ENCODE peak calls at places on chromosomes 12 and 14, in six cellular contexts. One of them, this sample, is unnamed.

GRCh38 chr12:41743835-41744234 is 400.8 kb downstream of the GXYLT1 start:
- DNase-seq in choroid plexus epithelial cell: no peak
- DNase-seq in fibroblast of lung: no peak
- DNase-seq in neural crest cell: no peak
- DNase-seq in lung: no peak
- DNase-seq in uterus: no peak
- DNase-seq in this sample: no peak

GRCh38 chr12:109739747-109740693 is 26.4 kb downstream of the FAM222A start:
- DNase-seq in lung: no peak
- DNase-seq in fibroblast of lung: no peak
- DNase-seq in uterus: no peak
- DNase-seq in neural crest cell: no peak
- DNase-seq in choroid plexus epithelial cell: no peak
- DNase-seq in this sample: peak; percentile 10

GRCh38 chr12:48973992-48974673 is 2.6 kb upstream of the WNT10B start:
- DNase-seq in lung: no peak
- DNase-seq in fibroblast of lung: peak; percentile 90
- DNase-seq in uterus: no peak
- DNase-seq in choroid plexus epithelial cell: peak; percentile 73
- DNase-seq in neural crest cell: peak; percentile 71
- DNase-seq in this sample: peak; percentile 53

GRCh38 chr14:67420102-67420739 is 8.3 kb upstream of the PLEK2 start:
- DNase-seq in choroid plexus epithelial cell: no peak
- DNase-seq in lung: no peak
- DNase-seq in fibroblast of lung: no peak
- DNase-seq in uterus: no peak
- DNase-seq in neural crest cell: no peak
- DNase-seq in this sample: no peak

GRCh38 chr12:98126637-98127335 is 388.6 kb upstream of the TMPO start:
- DNase-seq in choroid plexus epithelial cell: no peak
- DNase-seq in lung: no peak
- DNase-seq in uterus: no peak
- DNase-seq in neural crest cell: no peak
- DNase-seq in fibroblast of lung: no peak
- DNase-seq in this sample: no peak

GRCh38 chr14:96151242-96151641 is 53.4 kb upstream of the BDKRB2 start:
- DNase-seq in choroid plexus epithelial cell: no peak
- DNase-seq in uterus: no peak
- DNase-seq in lung: no peak
- DNase-seq in fibroblast of lung: no peak
- DNase-seq in neural crest cell: no peak
- DNase-seq in this sample: no peak

GRCh38 chr14:68088463-68088862 is 268.9 kb downstream of the RAD51B start:
- DNase-seq in neural crest cell: no peak
- DNase-seq in fibroblast of lung: peak; percentile 69
- DNase-seq in uterus: peak; percentile 48
- DNase-seq in lung: no peak
- DNase-seq in choroid plexus epithelial cell: peak; percentile 19
- DNase-seq in this sample: no peak

GRCh38 chr12:89373772-89374572 is 21.7 kb upstream of the DUSP6 start:
- DNase-seq in uterus: no peak
- DNase-seq in lung: no peak
- DNase-seq in fibroblast of lung: peak; percentile 73
- DNase-seq in choroid plexus epithelial cell: peak; percentile 92
- DNase-seq in neural crest cell: no peak
- DNase-seq in this sample: no peak

GRCh38 chr12:85814116-85814515 is 22.1 kb downstream of the RASSF9 start:
- DNase-seq in lung: no peak
- DNase-seq in uterus: no peak
- DNase-seq in choroid plexus epithelial cell: no peak
- DNase-seq in fibroblast of lung: no peak
- DNase-seq in neural crest cell: no peak
- DNase-seq in this sample: no peak

GRCh38 chr12:40375076-40375475 is 150.3 kb downstream of the LRRK2 start:
- DNase-seq in choroid plexus epithelial cell: peak; percentile 14
- DNase-seq in fibroblast of lung: no peak
- DNase-seq in uterus: no peak
- DNase-seq in lung: no peak
- DNase-seq in neural crest cell: no peak
- DNase-seq in this sample: no peak

GRCh38 chr12:2973566-2973965 is 14.4 kb downstream of the TEAD4 start:
- DNase-seq in uterus: no peak
- DNase-seq in choroid plexus epithelial cell: no peak
- DNase-seq in neural crest cell: no peak
- DNase-seq in fibroblast of lung: no peak
- DNase-seq in lung: no peak
- DNase-seq in this sample: no peak

GRCh38 chr12:52566847-52567291 is 6.8 kb downstream of the KRT74 start:
- DNase-seq in fibroblast of lung: no peak
- DNase-seq in neural crest cell: no peak
- DNase-seq in choroid plexus epithelial cell: no peak
- DNase-seq in lung: no peak
- DNase-seq in uterus: no peak
- DNase-seq in this sample: peak; percentile 92

GRCh38 chr14:105070760-105071137 is 5.5 kb upstream of the GPR132 start:
- DNase-seq in lung: no peak
- DNase-seq in neural crest cell: no peak
- DNase-seq in fibroblast of lung: no peak
- DNase-seq in choroid plexus epithelial cell: no peak
- DNase-seq in uterus: no peak
- DNase-seq in this sample: no peak

GRCh38 chr12:6229823-6230222 is 29.6 kb downstream of the CD9 start:
- DNase-seq in choroid plexus epithelial cell: peak; percentile 54
- DNase-seq in lung: no peak
- DNase-seq in fibroblast of lung: peak; percentile 97
- DNase-seq in neural crest cell: no peak
- DNase-seq in uterus: peak; percentile 74
- DNase-seq in this sample: no peak

GRCh38 chr12:101038289-101038871 is 171.7 kb downstream of the SLC5A8 start:
- DNase-seq in uterus: no peak
- DNase-seq in lung: no peak
- DNase-seq in fibroblast of lung: peak; percentile 12
- DNase-seq in neural crest cell: no peak
- DNase-seq in choroid plexus epithelial cell: no peak
- DNase-seq in this sample: no peak

GRCh38 chr12:1108276-1108675 is 117.3 kb downstream of the ERC1 start:
- DNase-seq in neural crest cell: no peak
- DNase-seq in fibroblast of lung: no peak
- DNase-seq in choroid plexus epithelial cell: no peak
- DNase-seq in lung: no peak
- DNase-seq in uterus: no peak
- DNase-seq in this sample: no peak

GRCh38 chr14:71533396-71533795 is 398.8 kb upstream of the RGS6 start:
- DNase-seq in fibroblast of lung: peak; percentile 35
- DNase-seq in lung: no peak
- DNase-seq in choroid plexus epithelial cell: peak; percentile 74
- DNase-seq in neural crest cell: no peak
- DNase-seq in uterus: no peak
- DNase-seq in this sample: no peak

GRCh38 chr12:6452245-6452731 is 446 bp downstream of the TAPBPL start:
- DNase-seq in neural crest cell: no peak
- DNase-seq in choroid plexus epithelial cell: no peak
- DNase-seq in lung: no peak
- DNase-seq in fibroblast of lung: no peak
- DNase-seq in uterus: no peak
- DNase-seq in this sample: no peak

GRCh38 chr12:25644964-25645363 is 91.9 kb upstream of the LMNTD1 start:
- DNase-seq in fibroblast of lung: peak; percentile 22
- DNase-seq in choroid plexus epithelial cell: no peak
- DNase-seq in lung: no peak
- DNase-seq in uterus: no peak
- DNase-seq in neural crest cell: no peak
- DNase-seq in this sample: no peak

GRCh38 chr14:90968025-90968424 is 92.4 kb downstream of the RPS6KA5 start:
- DNase-seq in neural crest cell: no peak
- DNase-seq in choroid plexus epithelial cell: peak; percentile 10
- DNase-seq in lung: no peak
- DNase-seq in uterus: no peak
- DNase-seq in fibroblast of lung: peak; percentile 47
- DNase-seq in this sample: no peak

GRCh38 chr14:80095623-80096022 is 115.7 kb downstream of the DIO2 start:
- DNase-seq in neural crest cell: no peak
- DNase-seq in uterus: no peak
- DNase-seq in choroid plexus epithelial cell: peak; percentile 15
- DNase-seq in fibroblast of lung: no peak
- DNase-seq in lung: no peak
- DNase-seq in this sample: no peak

GRCh38 chr14:71289536-71289935 is 382.3 kb downstream of the PCNX1 start:
- DNase-seq in lung: no peak
- DNase-seq in fibroblast of lung: no peak
- DNase-seq in neural crest cell: no peak
- DNase-seq in choroid plexus epithelial cell: no peak
- DNase-seq in uterus: no peak
- DNase-seq in this sample: no peak

GRCh38 chr14:75307700-75308379 is 29.2 kb downstream of the FOS start:
- DNase-seq in lung: peak; percentile 89
- DNase-seq in neural crest cell: peak; percentile 96
- DNase-seq in fibroblast of lung: peak; percentile 86
- DNase-seq in uterus: peak; percentile 86
- DNase-seq in choroid plexus epithelial cell: peak; percentile 90
- DNase-seq in this sample: peak; percentile 55

GRCh38 chr14:23481992-23482813 is 12.7 kb downstream of the NGDN start:
- DNase-seq in uterus: no peak
- DNase-seq in neural crest cell: no peak
- DNase-seq in fibroblast of lung: no peak
- DNase-seq in lung: no peak
- DNase-seq in choroid plexus epithelial cell: no peak
- DNase-seq in this sample: no peak
- TF ChIP-seq CTCF in uterus: no peak
- TF ChIP-seq CTCF in neural crest cell: no peak
- TF ChIP-seq CTCF in fibroblast of lung: no peak
- TF ChIP-seq CTCF in lung: no peak
- TF ChIP-seq CTCF in choroid plexus epithelial cell: peak; percentile 12
- TF ChIP-seq CTCF in this sample: no peak

DNA sequence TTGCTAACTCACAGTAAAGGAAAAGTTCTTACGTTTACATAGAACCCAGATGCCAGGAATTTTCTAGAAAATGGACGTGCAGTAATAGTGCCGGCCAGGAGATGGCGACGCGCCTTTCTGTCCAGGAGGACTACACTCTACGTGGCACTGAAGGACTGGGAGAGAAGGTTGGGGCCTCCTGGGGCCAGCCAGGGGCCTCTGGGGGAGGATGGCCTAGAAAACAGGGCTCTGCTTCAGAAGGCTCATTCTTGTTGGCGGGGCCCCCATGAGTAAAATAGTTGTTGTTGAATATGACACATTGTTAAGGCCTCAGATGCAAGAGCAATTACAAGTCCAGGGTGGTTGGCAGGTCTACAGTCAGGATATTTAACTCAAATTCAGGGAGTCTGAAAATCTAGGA is 120.1 kb upstream of the MAX start:
- DNase-seq in uterus: no peak
- DNase-seq in fibroblast of lung: peak; percentile 73
- DNase-seq in choroid plexus epithelial cell: peak; percentile 80
- DNase-seq in lung: peak; percentile 52
- DNase-seq in neural crest cell: peak; percentile 30
- DNase-seq in this sample: peak; percentile 17
- TF ChIP-seq CTCF in uterus: peak; percentile 44
- TF ChIP-seq CTCF in fibroblast of lung: peak; percentile 83
- TF ChIP-seq CTCF in choroid plexus epithelial cell: peak; percentile 95
- TF ChIP-seq CTCF in lung: peak; percentile 67
- TF ChIP-seq CTCF in neural crest cell: peak; percentile 78
- TF ChIP-seq CTCF in this sample: peak; percentile 88

DNA sequence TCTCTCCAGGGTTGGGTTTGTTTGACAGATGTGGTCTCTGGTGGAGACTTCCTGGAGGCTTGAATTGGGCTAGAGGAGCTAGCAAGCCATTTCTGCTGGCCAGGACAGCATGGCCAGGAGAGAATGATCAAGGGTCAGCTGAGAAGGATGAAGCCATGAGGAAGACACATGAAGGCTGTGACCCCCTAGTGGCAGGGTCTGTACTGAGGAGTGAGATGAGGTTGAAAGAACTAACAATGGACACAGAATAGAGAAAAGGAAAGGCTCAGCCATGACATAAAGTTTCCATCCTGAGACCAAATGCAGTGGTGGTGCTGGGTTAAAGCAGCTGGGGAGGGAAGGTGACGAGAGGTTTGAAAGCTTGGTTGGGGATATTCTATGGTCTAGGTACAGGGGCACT is 89.9 kb downstream of the NT5DC3 start:
- DNase-seq in lung: no peak
- DNase-seq in neural crest cell: no peak
- DNase-seq in uterus: no peak
- DNase-seq in choroid plexus epithelial cell: no peak
- DNase-seq in fibroblast of lung: no peak
- DNase-seq in this sample: no peak
- TF ChIP-seq CTCF in lung: no peak
- TF ChIP-seq CTCF in neural crest cell: no peak
- TF ChIP-seq CTCF in uterus: no peak
- TF ChIP-seq CTCF in choroid plexus epithelial cell: peak; percentile 2
- TF ChIP-seq CTCF in fibroblast of lung: no peak
- TF ChIP-seq CTCF in this sample: no peak

DNA sequence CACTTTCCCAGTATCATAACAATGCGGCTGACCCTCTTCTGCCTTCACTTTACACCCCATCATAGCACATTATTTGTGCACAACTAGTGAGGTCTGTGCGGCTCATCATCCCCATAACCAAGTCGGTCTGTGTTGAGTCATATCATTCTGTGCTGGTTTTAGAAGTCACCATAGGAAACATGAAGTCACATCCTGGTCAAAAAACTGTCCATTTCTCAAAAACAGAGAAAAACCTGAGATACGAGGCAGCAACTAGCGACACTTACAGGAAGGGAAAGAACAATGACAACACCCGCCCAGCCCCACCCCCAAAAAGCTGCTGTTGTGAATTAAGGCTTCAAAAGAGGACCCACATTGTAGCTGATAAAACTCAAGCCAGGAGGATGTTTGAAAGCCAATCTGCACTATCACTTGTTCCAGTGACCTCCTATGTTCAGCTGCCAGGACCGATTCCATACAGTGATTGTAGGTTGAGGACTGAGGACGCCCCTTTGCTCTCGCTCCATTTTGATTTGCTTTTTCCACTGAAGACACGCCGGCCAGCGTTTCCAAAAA is 87.7 kb downstream of the DUSP16 start:
- DNase-seq in neural crest cell: no peak
- DNase-seq in uterus: no peak
- DNase-seq in choroid plexus epithelial cell: peak; percentile 17
- DNase-seq in lung: no peak
- DNase-seq in fibroblast of lung: no peak
- DNase-seq in this sample: no peak
- TF ChIP-seq CTCF in neural crest cell: no peak
- TF ChIP-seq CTCF in uterus: no peak
- TF ChIP-seq CTCF in choroid plexus epithelial cell: no peak
- TF ChIP-seq CTCF in lung: no peak
- TF ChIP-seq CTCF in fibroblast of lung: no peak
- TF ChIP-seq CTCF in this sample: no peak

GRCh38 chr12:121916719-121917118 is 1.7 kb upstream of the CFAP251 start:
- DNase-seq in uterus: peak; percentile 41
- DNase-seq in neural crest cell: peak; percentile 19
- DNase-seq in choroid plexus epithelial cell: peak; percentile 78
- DNase-seq in lung: no peak
- DNase-seq in fibroblast of lung: peak; percentile 66
- DNase-seq in this sample: no peak
- TF ChIP-seq CTCF in uterus: no peak
- TF ChIP-seq CTCF in neural crest cell: peak; percentile 41
- TF ChIP-seq CTCF in choroid plexus epithelial cell: peak; percentile 73
- TF ChIP-seq CTCF in lung: no peak
- TF ChIP-seq CTCF in fibroblast of lung: peak; percentile 39
- TF ChIP-seq CTCF in this sample: no peak

GRCh38 chr12:90682398-90682797 is 272.6 kb downstream of the CCER1 start:
- DNase-seq in fibroblast of lung: peak; percentile 87
- DNase-seq in uterus: no peak
- DNase-seq in choroid plexus epithelial cell: peak; percentile 58
- DNase-seq in neural crest cell: no peak
- DNase-seq in lung: no peak
- DNase-seq in this sample: no peak
- TF ChIP-seq CTCF in fibroblast of lung: no peak
- TF ChIP-seq CTCF in uterus: no peak
- TF ChIP-seq CTCF in choroid plexus epithelial cell: no peak
- TF ChIP-seq CTCF in neural crest cell: no peak
- TF ChIP-seq CTCF in lung: no peak
- TF ChIP-seq CTCF in this sample: no peak